ENCODE peak calls at places on chromosomes 11 and 22, in four cellular contexts. L is astrocyte of the spinal cord, D is lung microvascular endothelial cell, H is NCI-H748 treated with DMSO at 0.1 percent for 48 hours. O is an unnamed sample.
A peak's percentile ranks its signal among the peaks of the same experiment; 100 is the strongest.

GRCh38 chr11:47858169-47858543 is 10.0 kb upstream of the NUP160 start:
- DNase-seq in L (peak; percentile 42), D (no peak), H (no peak), O (no peak)

GRCh38 chr11:14703731-14704130 is 60.1 kb downstream of the PDE3B start:
- DNase-seq in L (no peak), D (no peak), H (no peak), O (no peak)

GRCh38 chr22:23104109-23104971 is 34.0 kb downstream of the GNAZ start:
- DNase-seq in L (no peak), D (no peak), H (no peak), O (no peak)

GRCh38 chr22:31646186-31647019 is 15.6 kb downstream of the PISD start:
- DNase-seq in L (peak; percentile 95), D (peak; percentile 93), H (no peak), O (peak; percentile 90)

GRCh38 chr11:114846040-114846791 is 167.9 kb downstream of the NXPE2 start:
- DNase-seq in L (peak; percentile 4), D (no peak), H (no peak), O (no peak)

GRCh38 chr11:47437746-47438418 is 11.1 kb downstream of the RAPSN start:
- DNase-seq in L (no peak), D (no peak), H (no peak), O (no peak)

GRCh38 chr11:67483901-67484665 is 1.3 kb downstream of the AIP start:
- DNase-seq in L (no peak), D (no peak), H (no peak), O (no peak)

GRCh38 chr11:34468209-34468841 is 29.6 kb downstream of the CAT start:
- DNase-seq in L (peak; percentile 34), D (no peak), H (no peak), O (no peak)

GRCh38 chr11:3614742-3615171 is 27.0 kb downstream of the ART5 start:
- DNase-seq in L (no peak), D (no peak), H (no peak), O (no peak)

GRCh38 chr11:2913029-2913431 is 16.2 kb downstream of the PHLDA2 start:
- DNase-seq in L (peak; percentile 74), D (no peak), H (no peak), O (no peak)

GRCh38 chr11:103878646-103879045 is 157.8 kb upstream of the DDI1 start:
- DNase-seq in L (no peak), D (no peak), H (no peak), O (no peak)

GRCh38 chr11:130295657-130296056 is 19.1 kb downstream of the ZBTB44 start:
- DNase-seq in L (no peak), D (no peak), H (no peak), O (no peak)

GRCh38 chr11:83681045-83681781 is 395.0 kb upstream of the CCDC90B start:
- DNase-seq in L (no peak), D (no peak), H (peak; percentile 15), O (no peak)

GRCh38 chr11:127966821-127967220 is 620.5 kb downstream of the ETS1 start:
- DNase-seq in L (no peak), D (no peak), H (no peak), O (no peak)

GRCh38 chr11:33658195-33658900 is 42.3 kb downstream of the C11orf91 start:
- DNase-seq in L (no peak), D (no peak), H (no peak), O (no peak)

GRCh38 chr11:59182457-59183151 is 10.7 kb downstream of the DTX4 start:
- DNase-seq in L (no peak), D (no peak), H (no peak), O (no peak)

GRCh38 chr11:75558939-75559843 is 2.9 kb upstream of the SERPINH1 start:
- DNase-seq in L (peak; percentile 68), D (no peak), H (no peak), O (no peak)

GRCh38 chr11:120801801-120802689 is 221.9 kb upstream of the TBCEL start:
- DNase-seq in L (peak; percentile 54), D (peak; percentile 78), H (peak; percentile 38), O (peak; percentile 35)

GRCh38 chr22:48155446-48155845 is 1393.0 kb downstream of the TBC1D22A start:
- DNase-seq in L (no peak), D (no peak), H (no peak), O (no peak)

GRCh38 chr11:112417339-112417738 is 156.7 kb upstream of the PLET1 start:
- DNase-seq in L (no peak), D (no peak), H (no peak), O (no peak)

GRCh38 chr11:129292768-129293167 is 82.9 kb upstream of the BARX2 start:
- DNase-seq in L (no peak), D (no peak), H (no peak), O (no peak)

GRCh38 chr11:93196816-93197382 is 892 bp downstream of the SLC36A4 start:
- DNase-seq in L (no peak), D (peak; percentile 26), H (peak; percentile 74), O (no peak)

GRCh38 chr11:19803506-19803998 is 90.9 kb downstream of the NAV2 start:
- DNase-seq in L (no peak), D (no peak), H (peak; percentile 64), O (no peak)

GRCh38 chr11:45161252-45162063 is 15.0 kb downstream of the PRDM11 start:
- DNase-seq in L (no peak), D (peak; percentile 46), H (no peak), O (no peak)

GRCh38 chr11:39630365-39630764 is 1829.1 kb downstream of the LRRC4C start:
- DNase-seq in L (no peak), D (no peak), H (no peak), O (no peak)

GRCh38 chr11:130644187-130644586 is 195.7 kb downstream of the ADAMTS15 start:
- DNase-seq in L (no peak), D (no peak), H (no peak), O (no peak)

GRCh38 chr11:95453616-95454118 is 222.7 kb upstream of the SESN3 start:
- DNase-seq in L (peak; percentile 9), D (peak; percentile 49), H (no peak), O (no peak)

GRCh38 chr22:36913431-36914382 is at the start of gene CSF2RB:
- DNase-seq in L (no peak), D (peak; percentile 36), H (no peak), O (peak; percentile 55)

GRCh38 chr11:96014234-96014633 is 90.3 kb upstream of the MTMR2 start:
- DNase-seq in L (peak; percentile 65), D (no peak), H (no peak), O (peak; percentile 23)

GRCh38 chr11:75557649-75558494 is 4.2 kb upstream of the SERPINH1 start:
- DNase-seq in L (peak; percentile 88), D (no peak), H (no peak), O (peak; percentile 46)

GRCh38 chr11:120134106-120134930 is 3.6 kb downstream of the TRIM29 start:
- DNase-seq in L (no peak), D (no peak), H (no peak), O (no peak)

GRCh38 chr11:19087658-19088057 is 27.1 kb upstream of the MRGPRX2 start:
- DNase-seq in L (peak; percentile 91), D (peak; percentile 49), H (no peak), O (no peak)

GRCh38 chr11:110091995-110092576 is 1.1 kb upstream of the ZC3H12C start:
- DNase-seq in L (peak; percentile 45), D (no peak), H (no peak), O (peak; percentile 26)

GRCh38 chr11:46686886-46687810 is 13.3 kb downstream of the ARHGAP1 start:
- DNase-seq in L (peak; percentile 78), D (no peak), H (no peak), O (peak; percentile 32)

GRCh38 chr11:36258730-36259360 is 30.4 kb downstream of the COMMD9 start:
- DNase-seq in L (peak; percentile 68), D (peak; percentile 85), H (peak; percentile 57), O (peak; percentile 49)

GRCh38 chr11:14189874-14190273 is 169.1 kb downstream of the RRAS2 start:
- DNase-seq in L (no peak), D (no peak), H (no peak), O (no peak)

GRCh38 chr11:133955091-133955846 is 1.5 kb downstream of the IGSF9B start:
- DNase-seq in L (no peak), D (no peak), H (no peak), O (no peak)

GRCh38 chr22:21626735-21627469 is 2.9 kb downstream of the YDJC start:
- DNase-seq in L (no peak), D (no peak), H (no peak), O (no peak)

GRCh38 chr22:39212721-39213376 is 31.9 kb downstream of the PDGFB start:
- DNase-seq in L (no peak), D (no peak), H (no peak), O (no peak)

O was measured in dermis microvascular lymphatic vessel endothelial cell.